ENCODE peak calls at places on chromosomes 11 and 22, in four cellular contexts. G is K562, P is GM12878, Q is SK-N-SH. Y is an unnamed sample.

GRCh38 chr22:40668611-40669390 is 10.5 kb upstream of the MCHR1 start:
- DNase-seq in G (peak; percentile 40), P (no peak), Q (no peak), Y (no peak)

GRCh38 chr22:48086246-48086645 is 1323.8 kb downstream of the TBC1D22A start:
- DNase-seq in G (no peak), P (no peak), Q (no peak), Y (no peak)

GRCh38 chr22:41290262-41291221 is 4.6 kb upstream of the RANGAP1 start:
- DNase-seq in G (no peak), P (no peak), Q (no peak), Y (peak; percentile 60)

GRCh38 chr11:36292311-36292722 is 3.1 kb upstream of the COMMD9 start:
- DNase-seq in G (peak; percentile 33), P (peak; percentile 23), Q (peak; percentile 71), Y (no peak)

GRCh38 chr11:28834877-28835276 is 726.7 kb downstream of the METTL15 start:
- DNase-seq in G (no peak), P (no peak), Q (no peak), Y (no peak)

GRCh38 chr11:13258855-13259254 is 18.7 kb upstream of the BMAL1 start:
- DNase-seq in G (no peak), P (no peak), Q (no peak), Y (peak; percentile 26)

GRCh38 chr11:2444301-2445106 is at the start of the genes KCNQ1 and TRPM5:
- DNase-seq in G (peak; percentile 98), P (no peak), Q (peak; percentile 98), Y (peak; percentile 82)

GRCh38 chr11:2260491-2261364 is 9.7 kb downstream of the ASCL2 start:
- DNase-seq in G (no peak), P (no peak), Q (peak; percentile 43), Y (no peak)

GRCh38 chr11:75793966-75794365 is 21.0 kb upstream of the UVRAG start:
- DNase-seq in G (no peak), P (no peak), Q (no peak), Y (no peak)

GRCh38 chr22:43893266-43893665 is 1.5 kb upstream of the PNPLA5 start:
- DNase-seq in G (no peak), P (no peak), Q (no peak), Y (no peak)

GRCh38 chr11:94877446-94878200 is 95.7 kb downstream of the CWC15 start:
- DNase-seq in G (no peak), P (no peak), Q (no peak), Y (no peak)

GRCh38 chr11:35567737-35568465 is 42.5 kb upstream of the PAMR1 start:
- DNase-seq in G (no peak), P (no peak), Q (no peak), Y (no peak)

GRCh38 chr11:32374261-32374711 is 61.1 kb downstream of the WT1 start:
- DNase-seq in G (peak; percentile 76), P (peak; percentile 25), Q (peak; percentile 45), Y (peak; percentile 86)

GRCh38 chr11:36352919-36353318 is 56.8 kb downstream of the PRR5L start:
- DNase-seq in G (no peak), P (no peak), Q (no peak), Y (no peak)

GRCh38 chr11:2387266-2387982 is 10.3 kb downstream of the CD81 start:
- DNase-seq in G (no peak), P (no peak), Q (peak; percentile 83), Y (no peak)

GRCh38 chr11:84969103-84969502 is 658.0 kb downstream of the DLG2 start:
- DNase-seq in G (no peak), P (no peak), Q (no peak), Y (no peak)

GRCh38 chr11:92866679-92867282 is 102.7 kb upstream of the MTNR1B start:
- DNase-seq in G (no peak), P (no peak), Q (no peak), Y (no peak)

GRCh38 chr11:130202009-130202817 is 42.6 kb downstream of the ST14 start:
- DNase-seq in G (no peak), P (no peak), Q (no peak), Y (no peak)

GRCh38 chr22:23196165-23196564 is 15.9 kb downstream of the BCR start:
- DNase-seq in G (peak; percentile 69), P (no peak), Q (no peak), Y (no peak)

GRCh38 chr11:14908214-14908880 is 16.3 kb upstream of the CYP2R1 start:
- DNase-seq in G (peak; percentile 49), P (no peak), Q (peak; percentile 55), Y (no peak)

GRCh38 chr22:36463783-36464184 is 17.7 kb downstream of the TXN2 start:
- DNase-seq in G (no peak), P (no peak), Q (no peak), Y (no peak)

GRCh38 chr11:61706452-61707400 is 26.5 kb downstream of the DAGLA start:
- DNase-seq in G (peak; percentile 39), P (no peak), Q (no peak), Y (no peak)

GRCh38 chr11:132639986-132640385 is 892.3 kb downstream of the OPCML start:
- DNase-seq in G (no peak), P (no peak), Q (no peak), Y (no peak)

GRCh38 chr11:104905271-104905670 is 7.0 kb upstream of the CASP12 start:
- DNase-seq in G (no peak), P (no peak), Q (no peak), Y (no peak)

GRCh38 chr11:35970445-35970844 is 26.6 kb downstream of the LDLRAD3 start:
- DNase-seq in G (no peak), P (no peak), Q (no peak), Y (no peak)

GRCh38 chr11:76253416-76253815 is 47.1 kb upstream of the WNT11 start:
- DNase-seq in G (no peak), P (no peak), Q (no peak), Y (no peak)

GRCh38 chr11:100574894-100575769 is 112.0 kb upstream of the ARHGAP42 start:
- DNase-seq in G (no peak), P (no peak), Q (no peak), Y (no peak)

GRCh38 chr11:69985654-69986420 is 92.3 kb upstream of the ANO1 start:
- DNase-seq in G (peak; percentile 89), P (no peak), Q (peak; percentile 68), Y (peak; percentile 49)
- TF ChIP-seq USF1 in G (no peak), P (no peak), Q (no peak), Y (no peak)

GRCh38 chr11:117226388-117227385 is 5.2 kb downstream of the PCSK7 start:
- DNase-seq in G (peak; percentile 61), P (peak; percentile 35), Q (peak; percentile 84), Y (no peak)
- TF ChIP-seq USF1 in G (no peak), P (no peak), Q (no peak), Y (no peak)

GRCh38 chr11:112320668-112321067 is 60.0 kb upstream of the PLET1 start:
- DNase-seq in G (no peak), P (no peak), Q (no peak), Y (no peak)

GRCh38 chr11:112316971-112317370 is 56.3 kb upstream of the PLET1 start:
- DNase-seq in G (no peak), P (no peak), Q (no peak), Y (no peak)

GRCh38 chr11:112318193-112318592 is 57.5 kb upstream of the PLET1 start:
- DNase-seq in G (no peak), P (no peak), Q (no peak), Y (no peak)

GRCh38 chr11:112315861-112316739 is 55.4 kb upstream of the PLET1 start:
- DNase-seq in G (no peak), P (no peak), Q (no peak), Y (no peak)

DNA sequence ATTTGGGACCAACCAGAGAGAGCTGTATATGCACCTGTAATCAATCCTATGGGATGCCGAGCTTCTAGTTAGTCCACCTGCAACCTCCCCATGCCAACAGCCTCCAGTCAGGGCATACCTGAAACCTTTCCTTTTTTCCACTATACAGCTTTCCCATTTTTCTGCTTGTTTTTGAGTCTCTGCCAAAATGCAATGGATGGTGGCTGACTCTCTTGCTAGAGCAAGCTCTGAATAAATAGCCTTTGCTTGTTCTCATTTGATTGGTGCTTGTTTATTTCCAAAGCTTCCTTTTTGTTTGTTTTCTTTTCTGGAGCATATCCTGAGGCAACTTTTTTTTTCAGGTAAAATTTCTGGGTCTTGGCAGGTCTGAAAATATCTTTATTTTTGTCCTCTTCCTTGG is 58.0 kb upstream of the PLET1 start:
- DNase-seq in G (no peak), P (no peak), Q (no peak), Y (no peak)
- TF ChIP-seq USF1 in G (no peak), P (no peak), Q (no peak), Y (no peak)

DNA sequence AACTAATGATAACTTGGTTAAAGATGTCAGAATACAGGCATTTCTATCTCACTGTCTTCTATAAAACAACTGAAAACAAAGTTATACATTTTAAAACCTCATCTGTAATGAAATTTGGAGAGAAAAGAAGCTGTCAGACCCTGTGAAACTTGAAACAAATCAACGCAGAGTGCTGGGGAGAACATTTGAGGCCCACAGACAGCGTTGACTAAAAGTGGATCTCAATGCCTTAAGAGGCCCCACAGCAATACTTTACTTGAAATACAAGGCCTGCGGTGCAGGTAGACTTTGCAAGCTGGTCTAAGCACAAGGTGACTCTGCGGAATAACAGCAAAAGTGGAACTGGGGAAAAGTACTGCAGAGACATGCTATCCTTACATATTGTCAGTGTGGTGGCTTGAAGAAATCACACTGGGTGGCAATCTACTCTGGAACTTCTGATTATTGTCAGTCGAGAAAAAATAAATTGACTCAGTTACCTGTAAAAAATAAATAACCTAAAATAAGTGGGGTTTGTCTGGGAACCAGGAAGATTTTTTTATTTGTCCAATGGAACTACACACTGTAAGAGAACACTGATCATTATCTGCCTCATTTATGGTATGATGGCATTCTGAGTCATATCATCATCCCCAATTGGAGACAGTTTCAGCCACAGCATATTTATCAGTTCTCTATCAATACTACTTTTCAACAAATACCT is 138.9 kb downstream of the LUZP2 start:
- DNase-seq in G (no peak), P (no peak), Q (no peak), Y (no peak)
- TF ChIP-seq USF1 in G (no peak), P (no peak), Q (no peak), Y (no peak)

GRCh38 chr11:87006035-87006434 is 31.7 kb upstream of the TMEM135 start:
- DNase-seq in G (no peak), P (no peak), Q (no peak), Y (no peak)
- TF ChIP-seq USF1 in G (no peak), P (no peak), Q (no peak), Y (no peak)

Y was measured in WTC11.